ENCODE peak calls at places on chromosomes 4 and X, in five cellular contexts. One of them, this sample, is unnamed.

GRCh38 chrX:12946838-12947544 is 27.9 kb upstream of the TMSB4X start:
- DNase-seq in neural progenitor cell: peak
- DNase-seq in psoas muscle: no peak
- DNase-seq in NB4: peak
- DNase-seq in left ventricle myocardium inferior: peak
- DNase-seq in this sample: peak

GRCh38 chrX:136259543-136259942 is 8.3 kb upstream of the MAP7D3 start:
- DNase-seq in neural progenitor cell: no peak
- DNase-seq in left ventricle myocardium inferior: no peak
- DNase-seq in psoas muscle: no peak
- DNase-seq in NB4: peak
- DNase-seq in this sample: peak

GRCh38 chr4:12846368-12846767 is 637.8 kb downstream of the RAB28 start:
- DNase-seq in psoas muscle: no peak
- DNase-seq in neural progenitor cell: peak
- DNase-seq in left ventricle myocardium inferior: no peak
- DNase-seq in NB4: no peak
- DNase-seq in this sample: no peak

GRCh38 chr4:116870667-116871066 is 214.7 kb downstream of the TRAM1L1 start:
- DNase-seq in left ventricle myocardium inferior: no peak
- DNase-seq in neural progenitor cell: peak
- DNase-seq in NB4: no peak
- DNase-seq in psoas muscle: no peak
- DNase-seq in this sample: no peak

GRCh38 chr4:181416966-181417365 is 826.2 kb upstream of the TENM3 start:
- DNase-seq in NB4: no peak
- DNase-seq in psoas muscle: no peak
- DNase-seq in left ventricle myocardium inferior: no peak
- DNase-seq in neural progenitor cell: no peak
- DNase-seq in this sample: no peak

GRCh38 chr4:83112678-83113428 is 1.7 kb downstream of the PLAC8 start:
- DNase-seq in psoas muscle: no peak
- DNase-seq in neural progenitor cell: no peak
- DNase-seq in NB4: peak
- DNase-seq in left ventricle myocardium inferior: no peak
- DNase-seq in this sample: no peak

GRCh38 chr4:44629280-44629866 is 22.1 kb downstream of the YIPF7 start:
- DNase-seq in neural progenitor cell: peak
- DNase-seq in NB4: peak
- DNase-seq in psoas muscle: no peak
- DNase-seq in left ventricle myocardium inferior: no peak
- DNase-seq in this sample: peak

GRCh38 chr4:185115827-185116232 is 27.2 kb upstream of the SLC25A4 start:
- DNase-seq in psoas muscle: peak
- DNase-seq in NB4: peak
- DNase-seq in left ventricle myocardium inferior: peak
- DNase-seq in neural progenitor cell: peak
- DNase-seq in this sample: peak

GRCh38 chr4:24770111-24770584 is 25.2 kb upstream of the SOD3 start:
- DNase-seq in NB4: peak
- DNase-seq in neural progenitor cell: peak
- DNase-seq in psoas muscle: no peak
- DNase-seq in left ventricle myocardium inferior: no peak
- DNase-seq in this sample: peak

GRCh38 chr4:40245794-40246546 is 49.1 kb downstream of the RHOH start:
- DNase-seq in left ventricle myocardium inferior: no peak
- DNase-seq in NB4: no peak
- DNase-seq in neural progenitor cell: no peak
- DNase-seq in psoas muscle: no peak
- DNase-seq in this sample: no peak

GRCh38 chr4:155943610-155944329 is 9.9 kb downstream of the CTSO start:
- DNase-seq in neural progenitor cell: no peak
- DNase-seq in NB4: no peak
- DNase-seq in psoas muscle: no peak
- DNase-seq in left ventricle myocardium inferior: no peak
- DNase-seq in this sample: no peak

GRCh38 chrX:25296850-25297249 is 281.1 kb upstream of the ARX start:
- DNase-seq in NB4: no peak
- DNase-seq in psoas muscle: no peak
- DNase-seq in neural progenitor cell: no peak
- DNase-seq in left ventricle myocardium inferior: no peak
- DNase-seq in this sample: no peak

GRCh38 chr4:188869581-188869980 is 730.3 kb downstream of the TRIML1 start:
- DNase-seq in psoas muscle: no peak
- DNase-seq in NB4: no peak
- DNase-seq in neural progenitor cell: no peak
- DNase-seq in left ventricle myocardium inferior: no peak
- DNase-seq in this sample: no peak

GRCh38 chr4:10082047-10082446 is 34.6 kb downstream of the WDR1 start:
- DNase-seq in left ventricle myocardium inferior: no peak
- DNase-seq in NB4: no peak
- DNase-seq in psoas muscle: no peak
- DNase-seq in neural progenitor cell: no peak
- DNase-seq in this sample: no peak

GRCh38 chrX:72026341-72027023 is 105.2 kb downstream of the RTL5 start:
- DNase-seq in NB4: no peak
- DNase-seq in neural progenitor cell: no peak
- DNase-seq in left ventricle myocardium inferior: no peak
- DNase-seq in psoas muscle: no peak
- DNase-seq in this sample: no peak

GRCh38 chrX:70554081-70554480 is 109.4 kb downstream of the DLG3 start:
- DNase-seq in NB4: peak
- DNase-seq in neural progenitor cell: no peak
- DNase-seq in left ventricle myocardium inferior: no peak
- DNase-seq in psoas muscle: no peak
- DNase-seq in this sample: peak

GRCh38 chrX:70166601-70167590 is 10.4 kb upstream of the DGAT2L6 start:
- DNase-seq in NB4: peak
- DNase-seq in neural progenitor cell: no peak
- DNase-seq in left ventricle myocardium inferior: no peak
- DNase-seq in psoas muscle: no peak
- DNase-seq in this sample: peak

GRCh38 chr4:114597410-114598115 is 1.0 kb upstream of the UGT8 start:
- DNase-seq in NB4: no peak
- DNase-seq in psoas muscle: no peak
- DNase-seq in left ventricle myocardium inferior: no peak
- DNase-seq in neural progenitor cell: peak
- DNase-seq in this sample: no peak

GRCh38 chrX:136627381-136627780 is 20.6 kb upstream of the CD40LG start:
- DNase-seq in psoas muscle: no peak
- DNase-seq in neural progenitor cell: no peak
- DNase-seq in left ventricle myocardium inferior: no peak
- DNase-seq in NB4: no peak
- DNase-seq in this sample: no peak

GRCh38 chrX:71536285-71536684 is 3.4 kb downstream of the OGT start:
- DNase-seq in left ventricle myocardium inferior: no peak
- DNase-seq in NB4: no peak
- DNase-seq in psoas muscle: no peak
- DNase-seq in neural progenitor cell: no peak
- DNase-seq in this sample: no peak

GRCh38 chrX:20461576-20461975 is 194.9 kb upstream of the RPS6KA3 start:
- DNase-seq in psoas muscle: no peak
- DNase-seq in left ventricle myocardium inferior: no peak
- DNase-seq in neural progenitor cell: no peak
- DNase-seq in NB4: no peak
- DNase-seq in this sample: peak

GRCh38 chr4:26083987-26084386 is 170.0 kb downstream of the SMIM20 start:
- DNase-seq in neural progenitor cell: no peak
- DNase-seq in left ventricle myocardium inferior: no peak
- DNase-seq in NB4: peak
- DNase-seq in psoas muscle: peak
- DNase-seq in this sample: peak

GRCh38 chrX:74251006-74251930 is 52.7 kb upstream of the ZCCHC13 start:
- DNase-seq in neural progenitor cell: no peak
- DNase-seq in NB4: peak
- DNase-seq in psoas muscle: no peak
- DNase-seq in left ventricle myocardium inferior: no peak
- DNase-seq in this sample: no peak

GRCh38 chr4:23333946-23334878 is 555.6 kb downstream of the PPARGC1A start:
- DNase-seq in NB4: peak
- DNase-seq in psoas muscle: no peak
- DNase-seq in neural progenitor cell: peak
- DNase-seq in left ventricle myocardium inferior: no peak
- DNase-seq in this sample: peak

GRCh38 chr4:23332266-23332665 is 557.6 kb downstream of the PPARGC1A start:
- DNase-seq in NB4: no peak
- DNase-seq in left ventricle myocardium inferior: no peak
- DNase-seq in psoas muscle: no peak
- DNase-seq in neural progenitor cell: peak
- DNase-seq in this sample: peak

GRCh38 chr4:23333556-23333945 is 556.3 kb downstream of the PPARGC1A start:
- DNase-seq in NB4: no peak
- DNase-seq in left ventricle myocardium inferior: no peak
- DNase-seq in neural progenitor cell: no peak
- DNase-seq in psoas muscle: no peak
- DNase-seq in this sample: peak

GRCh38 chr4:23337292-23337691 is 552.6 kb downstream of the PPARGC1A start:
- DNase-seq in NB4: no peak
- DNase-seq in neural progenitor cell: peak
- DNase-seq in psoas muscle: no peak
- DNase-seq in left ventricle myocardium inferior: no peak
- DNase-seq in this sample: no peak
- TF ChIP-seq CTCF in NB4: peak
- TF ChIP-seq CTCF in neural progenitor cell: peak
- TF ChIP-seq CTCF in psoas muscle: peak
- TF ChIP-seq CTCF in left ventricle myocardium inferior: peak
- TF ChIP-seq CTCF in this sample: peak

DNA sequence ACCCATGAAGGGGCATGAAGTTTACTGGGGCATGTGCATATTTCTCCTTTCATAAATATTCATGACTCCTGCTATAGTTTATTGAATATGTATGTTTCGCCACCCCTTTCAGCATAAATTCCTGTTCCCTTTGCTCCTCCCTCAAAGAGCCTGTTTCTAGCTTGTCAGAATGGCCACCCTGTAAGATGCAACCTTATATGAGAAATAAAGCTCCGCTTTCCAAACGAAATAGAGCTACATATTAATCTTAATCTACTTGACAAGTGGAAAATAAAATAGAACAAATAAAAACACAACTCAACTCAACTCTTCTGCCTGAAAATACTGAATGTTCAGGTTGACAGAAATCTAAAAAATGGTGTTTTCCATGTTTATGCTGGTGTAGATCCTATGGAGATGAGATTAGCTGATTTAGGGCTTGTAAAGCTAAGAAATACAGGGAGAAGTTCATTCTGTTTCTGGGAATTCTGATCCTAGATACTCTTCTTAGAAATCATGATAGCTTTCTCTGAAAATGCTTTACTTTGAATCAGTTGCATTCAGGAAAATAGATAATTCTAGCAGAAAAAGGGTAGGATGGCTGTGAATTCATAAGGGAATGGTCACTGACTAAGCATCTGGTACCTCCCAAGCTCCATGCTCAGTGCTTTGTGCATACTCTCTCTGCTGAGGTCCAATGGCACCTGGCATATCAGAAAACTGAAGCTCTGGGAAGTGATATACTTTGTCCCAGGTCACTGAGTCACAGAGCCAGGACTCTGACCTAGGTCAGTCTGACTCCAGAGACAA is 89.3 kb upstream of the EXOC1L start:
- DNase-seq in neural progenitor cell: no peak
- DNase-seq in NB4: no peak
- DNase-seq in left ventricle myocardium inferior: no peak
- DNase-seq in psoas muscle: no peak
- DNase-seq in this sample: no peak
- H3K4me3 ChIP-seq in neural progenitor cell: no peak
- H3K4me3 ChIP-seq in NB4: no peak
- H3K4me3 ChIP-seq in left ventricle myocardium inferior: no peak
- H3K4me3 ChIP-seq in psoas muscle: no peak
- H3K4me3 ChIP-seq in this sample: no peak

GRCh38 chrX:54922547-54922946 is 1.9 kb downstream of the TRO start:
- DNase-seq in left ventricle myocardium inferior: no peak
- DNase-seq in NB4: no peak
- DNase-seq in neural progenitor cell: no peak
- DNase-seq in psoas muscle: no peak
- DNase-seq in this sample: no peak

GRCh38 chrX:54923376-54923775 is 2.8 kb downstream of the TRO start:
- DNase-seq in psoas muscle: no peak
- DNase-seq in left ventricle myocardium inferior: no peak
- DNase-seq in neural progenitor cell: no peak
- DNase-seq in NB4: no peak
- DNase-seq in this sample: no peak

GRCh38 chrX:54921427-54922021 is 900 bp downstream of the TRO start:
- DNase-seq in neural progenitor cell: peak
- DNase-seq in NB4: no peak
- DNase-seq in psoas muscle: peak
- DNase-seq in left ventricle myocardium inferior: peak
- DNase-seq in this sample: no peak

GRCh38 chrX:54920610-54921426 is at the start of gene TRO:
- DNase-seq in neural progenitor cell: peak
- DNase-seq in left ventricle myocardium inferior: no peak
- DNase-seq in NB4: no peak
- DNase-seq in psoas muscle: no peak
- DNase-seq in this sample: no peak
- TF ChIP-seq CTCF in neural progenitor cell: peak
- TF ChIP-seq CTCF in left ventricle myocardium inferior: no peak
- TF ChIP-seq CTCF in NB4: no peak
- TF ChIP-seq CTCF in psoas muscle: no peak
- TF ChIP-seq CTCF in this sample: peak

DNA sequence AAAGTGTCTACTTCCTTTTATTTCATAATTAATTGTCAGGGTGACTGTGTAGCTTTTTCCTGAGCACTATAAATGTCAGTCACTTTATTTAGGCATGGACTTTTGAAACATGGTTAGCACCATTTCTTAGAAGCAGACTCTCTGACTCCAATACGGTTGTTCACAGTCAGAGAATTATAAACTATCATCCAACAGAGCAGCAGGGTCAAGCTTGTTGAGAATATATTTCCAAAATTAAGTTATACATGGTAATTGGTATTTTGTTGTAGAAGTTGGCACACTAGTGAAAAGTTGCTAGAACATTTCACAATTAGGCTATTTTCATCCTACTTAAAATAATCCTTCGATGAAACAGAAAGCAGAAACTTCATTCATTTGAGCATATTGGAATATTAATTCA is 1155.5 kb upstream of the IGFBP7 start:
- DNase-seq in psoas muscle: no peak
- DNase-seq in neural progenitor cell: no peak
- DNase-seq in NB4: no peak
- DNase-seq in left ventricle myocardium inferior: no peak
- DNase-seq in this sample: no peak
- H3K4me3 ChIP-seq in psoas muscle: no peak
- H3K4me3 ChIP-seq in neural progenitor cell: no peak
- H3K4me3 ChIP-seq in NB4: no peak
- H3K4me3 ChIP-seq in left ventricle myocardium inferior: no peak
- H3K4me3 ChIP-seq in this sample: no peak

GRCh38 chr4:144174401-144175067 is 34.0 kb upstream of the GYPA start:
- DNase-seq in neural progenitor cell: peak
- DNase-seq in NB4: peak
- DNase-seq in left ventricle myocardium inferior: no peak
- DNase-seq in psoas muscle: no peak
- DNase-seq in this sample: no peak
- TF ChIP-seq CTCF in neural progenitor cell: peak
- TF ChIP-seq CTCF in NB4: no peak
- TF ChIP-seq CTCF in left ventricle myocardium inferior: peak
- TF ChIP-seq CTCF in psoas muscle: peak
- TF ChIP-seq CTCF in this sample: peak